ENCODE peak calls at places on chromosomes 11 and 22, in eight cellular contexts. X is psoas muscle; R is CD4-positive, CD25-positive, alpha-beta regulatory T cell; M is lower lobe of right lung; J is IMR-90; Y is ovary; E is heart left ventricle; B is gastrocnemius medialis. G is an unnamed sample.

GRCh38 chr11:71421392-71421950 is 26.7 kb downstream of the DHCR7 start:
- DNase-seq in X (no peak), R (no peak), M (no peak), J (no peak), Y (no peak), E (no peak), B (no peak), G (no peak)

GRCh38 chr11:13289081-13289480 is 11.5 kb downstream of the BMAL1 start:
- DNase-seq in X (no peak), R (no peak), M (no peak), J (peak), Y (no peak), E (no peak), B (no peak), G (no peak)

GRCh38 chr11:15985127-15985862 is 371.1 kb downstream of the SOX6 start:
- DNase-seq in X (no peak), R (no peak), M (no peak), J (no peak), Y (no peak), E (no peak), B (no peak), G (no peak)

GRCh38 chr11:9691865-9692264 is 28.0 kb downstream of the SWAP70 start:
- DNase-seq in X (no peak), R (no peak), M (no peak), J (peak), Y (no peak), E (no peak), B (no peak), G (no peak)

GRCh38 chr11:10409207-10409661 is 45.8 kb upstream of the AMPD3 start:
- DNase-seq in X (peak), R (no peak), M (no peak), J (no peak), Y (no peak), E (no peak), B (peak), G (peak)

GRCh38 chr11:32056445-32056844 is 34.4 kb upstream of the RCN1 start:
- DNase-seq in X (no peak), R (no peak), M (no peak), J (no peak), Y (no peak), E (no peak), B (no peak), G (no peak)

GRCh38 chr11:2686360-2687222 is 13.2 kb downstream of the KCNQ1OT1 start:
- DNase-seq in X (peak), R (no peak), M (no peak), J (no peak), Y (peak), E (no peak), B (peak), G (no peak)

GRCh38 chr22:24357547-24357946 is 69.9 kb upstream of the ADORA2A start:
- DNase-seq in X (no peak), R (no peak), M (no peak), J (peak), Y (no peak), E (no peak), B (no peak), G (no peak)

GRCh38 chr22:50114221-50114981 is 24.6 kb downstream of the MOV10L1 start:
- DNase-seq in X (no peak), R (no peak), M (peak), J (peak), Y (no peak), E (no peak), B (no peak), G (no peak)

GRCh38 chr11:91158901-91159537 is 936.2 kb upstream of the CHORDC1 start:
- DNase-seq in X (no peak), R (no peak), M (no peak), J (peak), Y (no peak), E (no peak), B (no peak), G (no peak)

GRCh38 chr22:22855617-22856308 is 31.9 kb upstream of the IGLL5 start:
- DNase-seq in X (no peak), R (no peak), M (no peak), J (no peak), Y (no peak), E (no peak), B (no peak), G (no peak)

GRCh38 chr11:111642521-111642920 is 40.3 kb downstream of the SIK2 start:
- DNase-seq in X (no peak), R (no peak), M (no peak), J (no peak), Y (no peak), E (no peak), B (no peak), G (no peak)

GRCh38 chr22:45923812-45924211 is 53.1 kb downstream of the WNT7B start:
- DNase-seq in X (no peak), R (no peak), M (peak), J (no peak), Y (no peak), E (no peak), B (no peak), G (peak)

GRCh38 chr11:117023178-117023577 is 75.0 kb downstream of the SIK3 start:
- DNase-seq in X (no peak), R (no peak), M (no peak), J (no peak), Y (no peak), E (no peak), B (no peak), G (no peak)

GRCh38 chr11:111512296-111513239 is at the start of gene BTG4:
- DNase-seq in X (no peak), R (peak), M (peak), J (no peak), Y (no peak), E (peak), B (no peak), G (peak)

GRCh38 chr11:71170619-71171018 is 81.8 kb downstream of the SHANK2 start:
- DNase-seq in X (no peak), R (no peak), M (no peak), J (no peak), Y (no peak), E (no peak), B (no peak), G (no peak)

GRCh38 chr11:78168539-78169477 is 19.6 kb downstream of the KCTD21 start:
- DNase-seq in X (peak), R (no peak), M (peak), J (peak), Y (peak), E (peak), B (peak), G (peak)

GRCh38 chr11:103800406-103801114 is 235.9 kb upstream of the DDI1 start:
- DNase-seq in X (no peak), R (no peak), M (no peak), J (no peak), Y (peak), E (peak), B (no peak), G (peak)

GRCh38 chr11:13902456-13902855 is 60.1 kb upstream of the SPON1 start:
- DNase-seq in X (no peak), R (no peak), M (no peak), J (no peak), Y (no peak), E (peak), B (no peak), G (no peak)

GRCh38 chr22:38177926-38178604 is 3.6 kb downstream of the PLA2G6 start:
- DNase-seq in X (peak), R (no peak), M (peak), J (peak), Y (peak), E (no peak), B (peak), G (peak)

GRCh38 chr11:62105611-62106245 is 18.1 kb upstream of the INCENP start:
- DNase-seq in X (no peak), R (no peak), M (no peak), J (peak), Y (no peak), E (no peak), B (no peak), G (no peak)

GRCh38 chr22:24076091-24076867 is 65.2 kb downstream of the CABIN1 start:
- DNase-seq in X (no peak), R (no peak), M (no peak), J (peak), Y (no peak), E (no peak), B (no peak), G (no peak)

GRCh38 chr11:115199501-115199900 is 304.7 kb downstream of the CADM1 start:
- DNase-seq in X (no peak), R (no peak), M (no peak), J (peak), Y (no peak), E (no peak), B (no peak), G (no peak)

GRCh38 chr11:61283613-61284012 is 11.5 kb downstream of the VWCE start:
- DNase-seq in X (no peak), R (no peak), M (no peak), J (no peak), Y (no peak), E (no peak), B (no peak), G (no peak)

GRCh38 chr11:134244593-134244992 is 8.6 kb downstream of the THYN1 start:
- DNase-seq in X (no peak), R (peak), M (no peak), J (peak), Y (no peak), E (no peak), B (no peak), G (no peak)

GRCh38 chr22:23815781-23816551 is 22.8 kb downstream of the DERL3 start:
- DNase-seq in X (peak), R (no peak), M (peak), J (no peak), Y (no peak), E (peak), B (peak), G (peak)

GRCh38 chr22:24500251-24500820 is 5.2 kb downstream of the UPB1 start:
- DNase-seq in X (no peak), R (no peak), M (no peak), J (no peak), Y (no peak), E (no peak), B (no peak), G (no peak)

GRCh38 chr22:39234157-39234793 is 10.5 kb downstream of the PDGFB start:
- DNase-seq in X (peak), R (no peak), M (peak), J (no peak), Y (no peak), E (peak), B (peak), G (peak)

GRCh38 chr22:38310518-38311330 is 6.5 kb downstream of the CSNK1E start:
- DNase-seq in X (peak), R (no peak), M (no peak), J (no peak), Y (no peak), E (peak), B (no peak), G (peak)

GRCh38 chr11:48055292-48056132 is 75.2 kb downstream of the PTPRJ start:
- DNase-seq in X (no peak), R (peak), M (no peak), J (peak), Y (no peak), E (no peak), B (no peak), G (no peak)

GRCh38 chr22:26322179-26322905 is 106.7 kb upstream of the ASPHD2 start:
- DNase-seq in X (peak), R (no peak), M (no peak), J (peak), Y (no peak), E (no peak), B (peak), G (no peak)

DNA sequence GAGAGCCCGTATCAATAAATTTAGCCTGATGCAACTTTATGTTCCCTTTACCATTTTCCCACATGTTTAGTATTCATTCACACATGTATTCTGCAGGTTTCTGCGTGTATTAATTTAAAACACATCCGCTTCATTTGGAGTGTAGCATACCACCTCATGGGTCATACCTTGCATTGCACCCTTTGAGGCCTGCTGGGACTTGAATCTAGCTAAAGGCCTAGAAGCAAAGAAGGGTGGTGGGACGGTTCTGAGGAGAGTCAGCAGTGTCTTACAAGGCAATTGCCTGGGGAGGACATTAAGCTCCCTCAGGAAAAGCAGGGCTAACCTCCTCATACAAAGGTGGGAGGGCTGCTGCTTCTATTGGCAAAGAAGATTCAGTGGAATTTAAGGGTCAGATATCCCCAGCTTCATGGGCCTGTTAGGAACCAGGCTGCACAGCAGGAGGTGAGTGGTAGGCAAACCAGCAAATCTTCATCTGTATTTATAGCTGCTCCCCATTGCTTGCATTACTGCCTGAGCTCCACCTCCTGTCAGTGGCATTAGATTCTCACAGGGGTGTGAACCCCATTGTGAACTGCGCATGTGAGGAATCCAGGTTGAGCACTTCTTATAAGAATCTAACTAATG is 15.9 kb upstream of the SNX19 start:
- DNase-seq in X (no peak), R (no peak), M (no peak), J (no peak), Y (no peak), E (no peak), B (no peak), G (no peak)
- H3K27ac ChIP-seq in X (no peak), R (no peak), M (no peak), J (no peak), Y (no peak), E (no peak), B (no peak), G (no peak)

GRCh38 chr22:36913431-36914382 is at the start of gene CSF2RB:
- DNase-seq in X (no peak), R (no peak), M (peak), J (no peak), Y (no peak), E (peak), B (peak), G (no peak)
- H3K4me3 ChIP-seq in X (peak), R (peak), M (peak), J (no peak), Y (no peak), E (no peak), B (peak), G (peak)

DNA sequence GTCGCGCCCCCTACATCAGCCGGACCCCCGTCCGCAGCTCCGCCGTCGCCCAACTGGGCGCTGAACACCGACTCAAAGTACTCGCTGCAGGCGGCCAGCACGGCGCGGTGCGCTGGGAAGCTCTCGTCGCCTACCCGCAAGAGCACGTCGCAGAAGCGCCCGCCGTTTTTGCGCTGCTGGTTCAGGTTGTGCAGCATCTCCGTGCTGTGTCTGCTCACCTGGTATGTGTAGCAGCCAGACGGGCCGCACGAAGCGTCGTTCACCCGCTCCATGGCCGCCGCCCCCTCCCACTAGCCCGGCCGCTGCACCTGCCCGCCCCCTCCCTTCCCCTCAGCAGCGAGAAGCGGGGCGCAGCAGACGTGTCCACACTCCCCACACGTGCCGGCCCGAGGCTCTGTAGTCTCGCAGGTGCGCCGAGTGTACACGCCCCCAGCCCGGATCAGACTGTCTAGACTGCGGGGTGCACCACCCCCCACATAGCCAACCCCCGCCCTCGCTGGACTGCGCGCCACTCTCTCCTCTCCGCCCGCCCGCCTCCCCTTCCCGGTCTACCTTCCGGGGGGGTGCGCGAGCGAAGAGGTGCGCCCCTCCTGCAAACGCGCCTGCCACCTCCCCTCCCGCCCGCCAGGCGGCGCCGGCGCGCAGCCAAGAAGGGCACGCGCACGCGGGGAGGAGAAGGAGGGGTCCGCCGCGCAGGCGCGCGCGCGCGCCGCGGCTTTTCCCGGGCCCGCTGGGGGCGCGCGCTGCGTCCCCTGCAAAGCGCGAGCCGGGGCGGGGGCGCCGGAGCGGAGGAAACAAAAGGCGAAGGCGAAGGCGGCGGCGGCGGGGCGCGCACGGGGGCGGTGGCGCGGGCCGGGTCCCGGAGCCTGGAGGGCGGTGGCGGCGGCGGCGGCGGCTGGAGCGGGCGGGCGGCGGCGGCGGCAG is 553 bp downstream of the PATZ1 start:
- DNase-seq in X (peak), R (peak), M (peak), J (peak), Y (peak), E (peak), B (peak), G (peak)
- H3K27ac ChIP-seq in X (peak), R (peak), M (peak), J (peak), Y (peak), E (peak), B (peak), G (peak)

DNA sequence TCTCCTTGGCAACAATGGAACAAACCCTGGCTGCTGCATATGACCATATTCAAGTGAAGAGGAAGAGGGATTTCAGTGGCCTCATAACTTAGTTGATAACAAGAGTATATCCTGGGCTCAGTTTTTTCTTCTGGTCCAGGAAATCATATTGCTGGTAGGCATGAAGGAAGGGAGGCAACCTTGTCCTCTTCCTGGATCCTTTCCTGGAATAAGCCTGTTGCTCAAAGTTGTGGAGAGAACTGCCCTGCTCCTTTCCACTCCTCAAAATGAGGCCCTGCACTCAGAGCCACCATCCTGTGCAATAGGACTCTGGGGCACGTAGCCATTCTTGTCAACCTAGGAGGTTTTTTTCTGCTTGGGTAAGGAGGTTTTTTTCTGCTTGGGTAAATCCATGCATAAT is 128.7 kb upstream of the PITPNB start:
- DNase-seq in X (no peak), R (no peak), M (no peak), J (no peak), Y (no peak), E (no peak), B (no peak), G (no peak)
- H3K4me3 ChIP-seq in X (no peak), R (no peak), M (no peak), J (no peak), Y (no peak), E (no peak), B (no peak), G (no peak)

DNA sequence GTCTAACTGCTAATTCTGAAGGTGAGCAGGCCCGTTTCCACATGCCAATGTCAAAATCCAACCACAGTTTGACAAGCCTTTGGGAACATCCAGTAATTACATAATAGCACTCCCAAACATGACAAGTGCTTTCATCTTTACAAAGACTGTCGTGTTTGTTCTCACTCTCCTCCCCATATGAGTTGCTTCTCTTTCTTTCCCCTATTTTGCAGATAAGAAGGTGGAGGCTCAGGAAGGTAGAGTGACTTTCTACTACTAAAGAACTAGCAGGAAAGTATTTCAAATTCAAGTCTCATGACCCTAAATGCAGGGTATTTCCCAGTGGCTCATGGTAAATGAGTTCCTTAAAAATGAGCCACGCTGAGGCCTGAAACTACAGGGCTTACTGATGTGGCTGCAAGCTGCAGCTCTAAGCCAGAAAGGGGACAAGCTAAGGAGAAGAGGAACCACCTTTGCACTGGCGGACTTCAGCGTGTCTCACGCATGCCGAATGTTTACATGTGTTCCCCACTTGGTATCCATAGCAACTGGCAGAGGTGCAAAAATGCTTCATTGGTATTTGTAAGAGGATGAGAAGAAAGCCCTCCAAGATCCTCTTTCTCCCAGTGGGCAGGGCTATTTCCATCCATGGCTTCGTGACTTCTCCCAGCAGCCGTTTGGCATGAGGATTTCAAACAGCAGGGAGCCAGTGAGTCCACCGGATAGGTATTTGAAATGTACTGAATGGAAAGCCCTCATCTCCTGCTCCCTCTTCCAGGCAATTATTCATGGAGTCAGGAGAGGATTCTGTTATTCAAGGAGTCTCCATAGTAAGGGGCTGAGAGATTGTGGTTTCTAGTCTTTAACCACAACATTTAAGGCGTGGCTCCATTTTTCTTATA is 55.5 kb upstream of the CD44 start:
- DNase-seq in X (peak), R (peak), M (peak), J (peak), Y (peak), E (peak), B (peak), G (peak)
- H3K27ac ChIP-seq in X (peak), R (peak), M (peak), J (peak), Y (no peak), E (no peak), B (peak), G (no peak)

DNA sequence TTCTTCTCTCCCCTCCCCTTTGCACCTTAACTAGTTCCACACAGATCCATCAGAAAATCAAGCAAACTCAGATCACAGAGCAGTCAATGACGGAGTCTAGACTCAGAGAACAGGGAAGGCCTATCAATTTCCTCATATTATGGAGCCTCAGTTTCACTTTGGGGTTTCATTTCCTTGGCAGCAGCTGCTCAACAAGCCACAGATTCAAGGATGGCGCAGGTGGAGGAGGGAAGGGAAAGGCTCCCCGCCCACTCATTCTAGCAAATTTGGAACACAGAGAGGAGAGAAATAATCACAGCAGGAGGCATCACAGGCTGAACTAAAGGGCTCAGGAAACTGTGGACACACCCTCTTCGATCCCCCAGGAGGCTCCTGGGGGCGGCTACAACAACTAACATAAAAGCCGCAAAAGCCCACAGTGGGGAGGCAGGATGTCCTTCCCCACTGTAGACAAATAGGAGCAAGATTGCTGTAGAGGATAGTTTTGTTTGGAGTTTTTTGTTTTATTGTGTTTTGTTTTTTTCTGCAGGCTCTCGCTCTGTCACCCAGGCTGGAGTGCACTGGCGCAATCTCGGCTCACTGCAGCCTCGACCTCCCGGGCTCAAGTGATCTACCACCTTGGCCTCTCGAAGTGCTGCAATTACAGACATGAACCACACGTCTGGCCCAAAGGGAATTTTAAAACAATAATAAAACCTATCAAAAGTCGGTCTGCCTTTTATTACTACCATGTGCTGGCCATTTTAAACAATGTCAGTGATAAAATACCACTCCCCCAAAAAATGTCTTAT is 3.4 kb downstream of the PLAAT3 start:
- DNase-seq in X (no peak), R (no peak), M (no peak), J (no peak), Y (no peak), E (no peak), B (no peak), G (no peak)
- H3K4me3 ChIP-seq in X (peak), R (no peak), M (peak), J (no peak), Y (no peak), E (no peak), B (no peak), G (no peak)